ENCODE peak calls at places on chromosome 2, in five cellular contexts. O is H9, M is MCF 10A, X is T-helper 17 cell, F is kidney. N is an unnamed sample.

GRCh38 chr2:85409719-85410583 is at the start of gene CAPG:
- DNase-seq in O (peak), M (peak), X (no peak), F (peak), N (peak)

GRCh38 chr2:233450854-233451575 is 96.7 kb downstream of the DGKD start:
- DNase-seq in O (no peak), M (no peak), X (no peak), F (peak), N (no peak)

GRCh38 chr2:129877795-129878775 is 101.4 kb upstream of the RAB6C start:
- DNase-seq in O (peak), M (peak), X (no peak), F (no peak), N (no peak)

GRCh38 chr2:190093793-190094192 is 31.3 kb upstream of the MSTN start:
- DNase-seq in O (no peak), M (no peak), X (no peak), F (no peak), N (no peak)

GRCh38 chr2:128162266-128162665 is 71.3 kb downstream of the UGGT1 start:
- DNase-seq in O (no peak), M (no peak), X (no peak), F (no peak), N (no peak)

GRCh38 chr2:171807130-171807529 is 86.9 kb downstream of the SLC25A12 start:
- DNase-seq in O (no peak), M (peak), X (no peak), F (no peak), N (no peak)

GRCh38 chr2:187951470-187952218 is 340.0 kb upstream of the GULP1 start:
- DNase-seq in O (no peak), M (no peak), X (no peak), F (peak), N (no peak)

GRCh38 chr2:167196461-167197252 is 308.4 kb downstream of the XIRP2 start:
- DNase-seq in O (no peak), M (peak), X (no peak), F (no peak), N (no peak)

GRCh38 chr2:172200495-172201085 is 97.9 kb upstream of the DLX2 start:
- DNase-seq in O (no peak), M (peak), X (no peak), F (no peak), N (no peak)

GRCh38 chr2:44169155-44169898 is 652 bp downstream of the PPM1B start:
- DNase-seq in O (no peak), M (peak), X (peak), F (peak), N (peak)

GRCh38 chr2:136297312-136297711 is 179.4 kb upstream of the CXCR4 start:
- DNase-seq in O (no peak), M (no peak), X (no peak), F (no peak), N (no peak)

GRCh38 chr2:126776255-126776654 is 120.3 kb downstream of the GYPC start:
- DNase-seq in O (no peak), M (no peak), X (no peak), F (peak), N (no peak)

GRCh38 chr2:116716444-116716843 is 1098.0 kb upstream of the DDX18 start:
- DNase-seq in O (no peak), M (peak), X (no peak), F (no peak), N (no peak)

GRCh38 chr2:157404363-157404762 is 39.5 kb downstream of the CYTIP start:
- DNase-seq in O (no peak), M (no peak), X (no peak), F (no peak), N (peak)

GRCh38 chr2:23916727-23917458 is 10.0 kb downstream of the ATAD2B start:
- DNase-seq in O (no peak), M (no peak), X (no peak), F (no peak), N (no peak)

GRCh38 chr2:199602271-199602895 is 144.6 kb upstream of the SATB2 start:
- DNase-seq in O (peak), M (peak), X (no peak), F (no peak), N (no peak)

GRCh38 chr2:84041494-84041893 is 417.6 kb downstream of the SUCLG1 start:
- DNase-seq in O (no peak), M (no peak), X (no peak), F (no peak), N (no peak)

GRCh38 chr2:160493227-160494028 is at the start of gene RBMS1:
- DNase-seq in O (peak), M (peak), X (peak), F (peak), N (peak)

GRCh38 chr2:44974064-44974715 is 32.7 kb downstream of the SIX3 start:
- DNase-seq in O (peak), M (peak), X (no peak), F (no peak), N (no peak)

GRCh38 chr2:54582987-54583386 is 126.9 kb downstream of the SPTBN1 start:
- DNase-seq in O (no peak), M (no peak), X (no peak), F (no peak), N (no peak)

GRCh38 chr2:174840436-174840835 is 76.2 kb upstream of the CHRNA1 start:
- DNase-seq in O (no peak), M (no peak), X (no peak), F (no peak), N (no peak)

GRCh38 chr2:191474459-191474858 is 203.5 kb upstream of the NABP1 start:
- DNase-seq in O (no peak), M (no peak), X (no peak), F (no peak), N (no peak)

GRCh38 chr2:188975497-188976102 is 1.4 kb downstream of the COL3A1 start:
- DNase-seq in O (peak), M (no peak), X (no peak), F (no peak), N (no peak)

GRCh38 chr2:39059366-39059952 is 61.4 kb downstream of the SOS1 start:
- DNase-seq in O (no peak), M (peak), X (no peak), F (no peak), N (no peak)

GRCh38 chr2:238155051-238155760 is 3.6 kb upstream of the ERFE start:
- DNase-seq in O (no peak), M (no peak), X (no peak), F (peak), N (no peak)

GRCh38 chr2:200509227-200509607 is 651 bp downstream of the KCTD18 start:
- DNase-seq in O (no peak), M (peak), X (no peak), F (no peak), N (no peak)

GRCh38 chr2:158359846-158360245 is 96.7 kb downstream of the CCDC148 start:
- DNase-seq in O (no peak), M (peak), X (no peak), F (no peak), N (no peak)

N was measured in T-helper 22 cell.